ENCODE peak calls at places on chromosomes 1 and 21, in ten cellular contexts. D is endothelial cell of umbilical vein, K is pancreas, W is right atrium auricular region, F is hepatocyte, Q is ovary, L is psoas muscle, P is heart right ventricle, Y is A549, X is body of pancreas. C is an unnamed sample. For H3K4me1, the result is how much of the 10 kb centered on the place peaks cover.

GRCh38 chr21:35933466-35933865 is 126.9 kb downstream of the SETD4 start:
- DNase-seq in D (peak), K (no peak), W (peak), F (peak), Q (peak), L (peak), P (peak), Y (no peak), X (no peak), C (no peak)

GRCh38 chr1:192983349-192983980 is 75.7 kb downstream of the UCHL5 start:
- DNase-seq in D (no peak), K (no peak), W (no peak), F (no peak), Q (no peak), L (no peak), P (no peak), Y (no peak), X (no peak), C (no peak)

GRCh38 chr1:1136547-1137230 is 20.8 kb upstream of the C1orf159 start:
- DNase-seq in D (no peak), K (no peak), W (no peak), F (peak), Q (no peak), L (no peak), P (no peak), Y (no peak), X (no peak), C (no peak)

GRCh38 chr21:39176312-39176711 is 6.9 kb downstream of the PSMG1 start:
- DNase-seq in D (no peak), K (no peak), W (no peak), F (no peak), Q (no peak), L (no peak), P (no peak), Y (no peak), X (no peak), C (no peak)

GRCh38 chr1:71193153-71193552 is 112.3 kb upstream of the ZRANB2 start:
- DNase-seq in D (no peak), K (no peak), W (no peak), F (no peak), Q (peak), L (no peak), P (no peak), Y (no peak), X (no peak), C (no peak)

GRCh38 chr1:31792541-31792940 is 23.3 kb downstream of the SPOCD1 start:
- DNase-seq in D (no peak), K (peak), W (no peak), F (no peak), Q (no peak), L (no peak), P (no peak), Y (no peak), X (no peak), C (no peak)

GRCh38 chr1:22056043-22056442 is 3.5 kb downstream of the CDC42 start:
- DNase-seq in D (no peak), K (no peak), W (no peak), F (no peak), Q (no peak), L (no peak), P (no peak), Y (no peak), X (no peak), C (no peak)

GRCh38 chr1:66048011-66048410 is 255.3 kb downstream of the PDE4B start:
- DNase-seq in D (peak), K (no peak), W (no peak), F (no peak), Q (no peak), L (no peak), P (no peak), Y (no peak), X (no peak), C (no peak)

GRCh38 chr21:36883532-36884486 is 82.7 kb downstream of the HLCS start:
- DNase-seq in D (no peak), K (no peak), W (peak), F (no peak), Q (no peak), L (no peak), P (no peak), Y (peak), X (no peak), C (no peak)

GRCh38 chr1:109626682-109627408 is 7.2 kb downstream of the AMPD2 start:
- DNase-seq in D (no peak), K (peak), W (peak), F (no peak), Q (no peak), L (no peak), P (no peak), Y (no peak), X (no peak), C (no peak)

GRCh38 chr1:14190508-14190907 is 408.0 kb upstream of the KAZN start:
- DNase-seq in D (no peak), K (no peak), W (no peak), F (peak), Q (no peak), L (no peak), P (no peak), Y (no peak), X (no peak), C (no peak)

GRCh38 chr1:13807213-13807612 is 107.2 kb downstream of the PRDM2 start:
- DNase-seq in D (no peak), K (no peak), W (no peak), F (peak), Q (no peak), L (no peak), P (no peak), Y (peak), X (peak), C (peak)

GRCh38 chr1:14435368-14436023 is 163.0 kb upstream of the KAZN start:
- DNase-seq in D (no peak), K (no peak), W (no peak), F (peak), Q (no peak), L (no peak), P (no peak), Y (peak), X (peak), C (no peak)

GRCh38 chr1:23751050-23751814 is 8.0 kb downstream of the ELOA start:
- DNase-seq in D (peak), K (no peak), W (no peak), F (peak), Q (peak), L (no peak), P (no peak), Y (peak), X (peak), C (peak)
- TF ChIP-seq CTCF in D (peak), K (peak), W (peak), F (peak), Q (no peak), L (peak), P (peak), Y (peak), X (peak), C (peak)

GRCh38 chr1:8476021-8476420 is 158.1 kb downstream of the SLC45A1 start:
- DNase-seq in D (no peak), K (no peak), W (no peak), F (no peak), Q (no peak), L (no peak), P (no peak), Y (no peak), X (no peak), C (no peak)

GRCh38 chr1:8473121-8473891 is 155.4 kb downstream of the SLC45A1 start:
- DNase-seq in D (no peak), K (no peak), W (no peak), F (no peak), Q (no peak), L (no peak), P (no peak), Y (no peak), X (no peak), C (no peak)

GRCh38 chr1:8474369-8474768 is 156.5 kb downstream of the SLC45A1 start:
- DNase-seq in D (no peak), K (no peak), W (no peak), F (no peak), Q (no peak), L (no peak), P (no peak), Y (no peak), X (no peak), C (no peak)

GRCh38 chr1:8472668-8473067 is 154.8 kb downstream of the SLC45A1 start:
- DNase-seq in D (no peak), K (no peak), W (no peak), F (no peak), Q (no peak), L (no peak), P (no peak), Y (no peak), X (no peak), C (no peak)

DNA sequence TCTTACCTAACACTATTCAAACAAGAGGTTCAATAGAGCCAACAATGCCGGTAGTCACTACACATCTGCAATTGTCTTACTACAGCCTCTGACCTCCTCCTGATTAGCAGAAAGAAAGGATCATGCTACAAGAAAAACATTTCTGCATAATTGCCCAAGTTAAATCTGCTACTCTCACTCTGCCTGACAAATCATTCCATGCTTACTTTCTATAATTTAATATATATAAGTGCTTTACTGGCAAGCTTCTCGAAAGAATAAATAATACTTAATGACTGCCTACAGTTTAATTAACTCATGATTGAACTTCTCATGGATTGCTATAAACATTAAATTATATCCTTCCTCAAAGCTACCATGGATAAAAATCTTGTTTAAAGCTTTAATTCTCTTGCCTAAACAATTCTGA is 156.0 kb downstream of the SLC45A1 start:
- DNase-seq in D (no peak), K (no peak), W (no peak), F (no peak), Q (no peak), L (no peak), P (no peak), Y (no peak), X (no peak), C (no peak)
- H3K4me1 ChIP-seq in D (under half), K (under half), W (under half), F (under half), Q (under half), L (under half), P (under half), Y (under half), X (under half), C (under half)

GRCh38 chr1:207848234-207848633 is 62.7 kb downstream of the CD34 start:
- DNase-seq in D (peak), K (no peak), W (peak), F (peak), Q (peak), L (peak), P (peak), Y (peak), X (no peak), C (no peak)

GRCh38 chr1:207849016-207849415 is 61.9 kb downstream of the CD34 start:
- DNase-seq in D (peak), K (no peak), W (no peak), F (no peak), Q (no peak), L (no peak), P (no peak), Y (no peak), X (no peak), C (no peak)

GRCh38 chr1:207844374-207844773 is 66.6 kb downstream of the CD34 start:
- DNase-seq in D (no peak), K (no peak), W (no peak), F (no peak), Q (no peak), L (no peak), P (no peak), Y (no peak), X (no peak), C (no peak)

GRCh38 chr1:207845109-207845508 is 65.8 kb downstream of the CD34 start:
- DNase-seq in D (no peak), K (no peak), W (no peak), F (no peak), Q (no peak), L (no peak), P (no peak), Y (no peak), X (no peak), C (no peak)

GRCh38 chr1:207847116-207847515 is 63.8 kb downstream of the CD34 start:
- DNase-seq in D (peak), K (no peak), W (no peak), F (no peak), Q (no peak), L (no peak), P (no peak), Y (no peak), X (no peak), C (no peak)
- H3K4me3 ChIP-seq in D (no peak), K (no peak), W (no peak), F (no peak), Q (no peak), L (no peak), P (no peak), Y (no peak), X (no peak), C (no peak)

GRCh38 chr1:177783052-177783451 is 186.8 kb downstream of the SEC16B start:
- DNase-seq in D (no peak), K (no peak), W (no peak), F (no peak), Q (no peak), L (no peak), P (no peak), Y (no peak), X (no peak), C (no peak)

GRCh38 chr1:177784394-177784793 is 185.5 kb downstream of the SEC16B start:
- DNase-seq in D (peak), K (no peak), W (no peak), F (no peak), Q (no peak), L (no peak), P (no peak), Y (no peak), X (no peak), C (no peak)

GRCh38 chr1:177779325-177779965 is 190.4 kb downstream of the SEC16B start:
- DNase-seq in D (no peak), K (no peak), W (no peak), F (no peak), Q (no peak), L (no peak), P (no peak), Y (no peak), X (no peak), C (no peak)

DNA sequence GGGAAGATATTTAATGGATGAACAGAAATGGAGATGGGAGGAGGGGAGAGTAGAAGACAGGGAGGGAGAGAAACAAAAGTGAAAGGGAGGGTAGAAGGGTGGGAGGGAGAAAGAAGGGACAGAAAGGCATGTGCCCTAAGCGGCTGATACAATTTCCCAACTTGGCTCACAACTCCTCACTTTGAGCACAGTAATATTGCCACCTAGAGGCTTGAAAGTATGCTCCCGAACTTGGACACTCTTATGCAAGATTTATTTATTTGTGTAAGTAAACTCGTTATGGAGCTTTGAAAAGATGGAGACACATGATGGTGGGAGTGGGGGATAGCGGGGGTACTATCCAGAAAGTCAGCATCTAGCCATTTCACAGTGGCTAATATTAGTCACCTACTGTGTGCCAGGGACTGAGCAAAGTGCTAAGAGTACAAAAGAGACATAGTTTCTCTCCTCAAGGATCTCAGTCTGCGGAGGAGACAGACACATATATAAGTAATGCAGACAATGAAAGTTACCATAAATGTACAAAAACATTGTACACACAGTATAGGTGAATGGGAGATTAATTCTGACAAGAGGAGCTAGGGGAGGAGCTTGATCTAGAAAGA is 189.7 kb downstream of the SEC16B start:
- DNase-seq in D (peak), K (no peak), W (no peak), F (peak), Q (no peak), L (no peak), P (no peak), Y (peak), X (no peak), C (no peak)
- TF ChIP-seq CTCF in D (peak), K (peak), W (peak), F (peak), Q (no peak), L (peak), P (peak), Y (peak), X (peak), C (peak)

DNA sequence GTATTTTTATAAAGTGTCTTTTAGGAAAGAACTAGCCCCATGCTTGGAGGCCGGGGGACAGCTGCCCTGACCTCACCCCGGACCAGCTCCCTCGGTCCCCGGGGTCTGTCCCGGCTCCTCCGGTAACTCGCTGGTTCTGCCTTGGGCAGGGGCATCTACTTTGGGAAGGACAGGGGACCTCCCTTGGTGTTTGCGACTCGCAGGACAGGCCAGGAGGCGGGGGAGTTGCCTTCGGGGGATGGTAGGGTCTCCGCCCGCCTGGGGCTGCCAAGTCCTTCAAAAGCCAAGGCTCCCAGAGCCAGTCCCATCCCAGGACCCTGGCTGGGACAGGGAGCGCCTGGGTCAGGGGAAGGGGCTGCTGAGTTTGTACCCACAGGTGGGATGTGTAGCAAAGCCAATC is 157.9 kb downstream of the PEX14 start:
- DNase-seq in D (no peak), K (peak), W (no peak), F (no peak), Q (no peak), L (peak), P (no peak), Y (no peak), X (no peak), C (no peak)
- H3K4me1 ChIP-seq in D (under half), K (under half), W (under half), F (under half), Q (under half), L (under half), P (under half), Y (under half), X (under half), C (under half)

DNA sequence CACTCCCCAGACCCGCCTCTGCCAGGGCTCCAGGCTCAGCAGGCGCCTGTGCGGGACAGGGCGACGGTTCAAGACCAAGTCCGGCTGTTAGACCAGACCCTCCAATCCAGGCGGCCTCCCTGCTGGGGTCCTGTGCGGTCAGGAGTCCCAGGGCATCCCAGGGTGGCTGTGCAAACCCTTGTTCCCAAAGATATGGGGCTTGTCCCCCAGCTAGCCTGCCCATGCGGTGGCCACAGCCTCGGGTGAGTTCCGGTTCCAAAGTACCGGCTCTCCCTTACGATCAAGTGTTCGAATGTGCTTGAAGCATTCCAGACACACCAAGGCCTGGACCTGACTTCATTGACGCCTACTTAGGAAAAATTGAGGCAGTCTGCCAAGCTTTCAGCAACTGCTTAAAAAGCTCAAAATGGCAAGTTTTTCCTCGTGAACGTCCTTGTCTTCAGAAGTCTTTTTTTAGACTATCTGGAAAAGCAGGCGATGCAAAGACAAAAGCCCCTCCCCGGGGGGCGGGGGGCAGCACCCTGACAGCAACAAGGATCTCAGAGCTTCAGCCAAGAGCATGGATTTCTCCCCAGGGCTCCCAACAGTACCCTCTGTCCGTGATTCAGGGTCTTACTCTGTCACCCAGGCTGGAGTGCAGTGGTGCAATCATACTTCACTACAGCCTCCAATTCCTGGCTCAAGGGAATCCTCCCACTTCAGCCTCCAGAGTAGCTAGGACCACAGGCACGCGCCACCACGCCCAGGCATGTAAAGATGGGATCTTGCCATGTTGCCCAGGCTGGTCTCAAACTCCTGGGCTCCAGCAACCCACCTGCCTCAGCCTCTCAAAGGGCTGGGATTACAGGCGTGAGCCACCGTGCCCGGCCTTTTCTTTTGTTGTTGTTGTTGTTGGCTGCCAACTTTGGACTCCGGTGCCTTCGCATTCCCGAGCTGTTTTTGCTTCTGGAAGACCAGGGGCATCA is 2.3 kb downstream of the FAAP20 start:
- DNase-seq in D (no peak), K (no peak), W (no peak), F (peak), Q (peak), L (no peak), P (peak), Y (no peak), X (no peak), C (no peak)
- H3K4me3 ChIP-seq in D (no peak), K (no peak), W (peak), F (no peak), Q (no peak), L (peak), P (no peak), Y (no peak), X (no peak), C (no peak)